ENCODE peak calls at places on chromosomes 7 and 10, in nine cellular contexts. T is GM23338; J is endothelial cell of umbilical vein; W is CD8-positive, alpha-beta T cell; K is fibroblast of mammary gland; S is HCT116; R is brain microvascular endothelial cell; D is mammary epithelial cell; Y is AG04449. U is an unnamed sample.

GRCh38 chr10:31000867-31001266 is 30.8 kb downstream of the ZNF438 start:
- DNase-seq in Y (no peak), J (no peak), K (peak), W (no peak), S (no peak), D (no peak), T (no peak), R (no peak), U (no peak)

GRCh38 chr7:1899951-1900762 is 230.1 kb downstream of the ELFN1 start:
- DNase-seq in J (no peak), S (no peak), R (no peak), K (no peak), W (no peak), Y (no peak), D (no peak), T (no peak), U (no peak)

GRCh38 chr10:114719311-114719710 is 61.2 kb upstream of the ABLIM1 start:
- DNase-seq in W (no peak), T (no peak), Y (no peak), J (no peak), S (no peak), K (no peak), R (no peak), D (no peak), U (no peak)

GRCh38 chr10:89431977-89432376 is 17.6 kb downstream of the IFIT5 start:
- DNase-seq in D (peak), Y (no peak), R (peak), S (no peak), K (peak), T (no peak), J (peak), W (no peak), U (peak)

GRCh38 chr10:47261121-47261520 is 38.9 kb upstream of the GDF10 start:
- DNase-seq in Y (no peak), K (no peak), S (no peak), R (no peak), T (no peak), J (no peak), D (no peak), W (no peak), U (no peak)

GRCh38 chr7:80977751-80978150 is 58.9 kb upstream of the SEMA3C start:
- DNase-seq in W (no peak), J (no peak), D (no peak), Y (no peak), T (no peak), K (peak), R (no peak), S (no peak), U (no peak)

GRCh38 chr10:34816067-34817002 is 1.2 kb upstream of the PARD3 start:
- DNase-seq in K (peak), S (no peak), T (peak), D (no peak), Y (no peak), R (no peak), W (no peak), J (peak), U (no peak)

GRCh38 chr10:47401210-47401609 is 17.1 kb upstream of the ZNF488 start:
- DNase-seq in D (no peak), R (no peak), K (no peak), J (no peak), W (no peak), S (no peak), Y (no peak), T (no peak), U (no peak)

GRCh38 chr10:122034149-122034756 is 45.3 kb downstream of the TACC2 start:
- DNase-seq in Y (no peak), J (no peak), T (no peak), R (no peak), K (peak), W (no peak), S (no peak), D (peak), U (peak)

GRCh38 chr7:65980478-65981250 is 1.3 kb downstream of the GUSB start:
- DNase-seq in D (no peak), S (no peak), R (peak), W (peak), J (peak), K (peak), Y (no peak), T (peak), U (no peak)

GRCh38 chr7:77409005-77409738 is 7.0 kb downstream of the GSAP start:
- DNase-seq in T (no peak), S (no peak), J (peak), Y (no peak), R (peak), K (peak), W (no peak), D (peak), U (no peak)

GRCh38 chr10:90407116-90407515 is 450.7 kb downstream of the HTR7 start:
- DNase-seq in S (no peak), W (no peak), T (peak), J (no peak), K (peak), Y (no peak), R (peak), D (peak), U (no peak)

GRCh38 chr7:27608776-27609495 is 53.7 kb downstream of the HIBADH start:
- DNase-seq in T (no peak), Y (no peak), D (no peak), J (peak), K (no peak), S (no peak), W (no peak), R (peak), U (no peak)

GRCh38 chr10:49593564-49593875 is 16.6 kb upstream of the SLC18A3 start:
- DNase-seq in K (no peak), S (no peak), R (no peak), D (no peak), T (no peak), Y (no peak), J (no peak), W (no peak), U (no peak)

GRCh38 chr7:46814516-46815250 is 767.2 kb downstream of the TNS3 start:
- DNase-seq in J (no peak), D (no peak), W (no peak), K (peak), R (no peak), S (no peak), T (no peak), Y (no peak), U (no peak)

GRCh38 chr10:34739915-34740314 is 75.2 kb downstream of the PARD3 start:
- DNase-seq in K (peak), J (peak), T (peak), W (no peak), D (peak), Y (no peak), R (peak), S (no peak), U (no peak)

GRCh38 chr10:15605740-15606369 is 113.9 kb downstream of the ITGA8 start:
- DNase-seq in Y (no peak), W (no peak), R (no peak), K (no peak), T (no peak), J (peak), S (no peak), D (no peak), U (no peak)

GRCh38 chr10:43809211-43809930 is 160.7 kb upstream of the ZNF32 start:
- DNase-seq in K (peak), Y (peak), W (no peak), J (peak), D (no peak), R (peak), S (no peak), T (no peak), U (peak)

GRCh38 chr10:103555321-103555649 is 61.8 kb downstream of the NEURL1 start:
- DNase-seq in W (no peak), K (no peak), S (no peak), J (no peak), R (no peak), D (no peak), T (no peak), Y (no peak), U (no peak)
- H3K4me3 ChIP-seq in W (no peak), K (no peak), S (peak), J (peak), R (no peak), D (no peak), T (peak), Y (peak), U (peak)

GRCh38 chr7:104208421-104208780 is 588 bp upstream of the ORC5 start:
- DNase-seq in R (no peak), W (no peak), J (no peak), Y (no peak), K (no peak), T (no peak), S (no peak), D (no peak), U (no peak)

GRCh38 chr7:104207348-104207730 is 474 bp downstream of the ORC5 start:
- DNase-seq in T (peak), S (no peak), K (peak), R (no peak), W (no peak), J (peak), D (peak), Y (no peak), U (no peak)

GRCh38 chr7:104206841-104207240 is 972 bp downstream of the ORC5 start:
- DNase-seq in D (no peak), J (peak), K (peak), R (no peak), Y (no peak), T (no peak), W (no peak), S (no peak), U (no peak)

GRCh38 chr7:104207731-104208420 is at the start of gene ORC5:
- DNase-seq in R (peak), J (peak), K (peak), Y (no peak), W (peak), S (peak), D (peak), T (peak), U (no peak)

DNA sequence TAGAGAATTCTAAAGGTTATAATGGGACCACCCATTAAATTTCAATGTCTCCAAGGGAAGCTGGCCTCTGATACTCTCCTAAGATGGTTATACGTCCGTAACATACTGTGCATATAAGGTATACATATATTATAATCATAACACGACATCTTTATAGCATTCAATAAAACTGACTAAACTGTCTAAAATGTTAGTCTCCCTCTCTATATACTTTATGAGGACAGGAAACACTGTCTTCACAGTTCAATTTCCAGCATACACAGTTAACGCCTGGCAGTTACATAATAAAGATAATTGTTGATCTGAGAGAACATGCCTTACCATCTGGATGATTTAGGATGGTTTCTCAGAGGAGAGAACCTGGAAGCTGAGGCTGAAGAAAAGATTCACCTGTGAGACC is 1.2 kb upstream of the ORC5 start:
- DNase-seq in Y (no peak), D (no peak), K (no peak), R (no peak), S (no peak), J (no peak), W (no peak), T (no peak), U (no peak)
- TF ChIP-seq CTCF in Y (no peak), D (no peak), K (no peak), R (no peak), S (no peak), J (no peak), W (no peak), T (no peak), U (no peak)

DNA sequence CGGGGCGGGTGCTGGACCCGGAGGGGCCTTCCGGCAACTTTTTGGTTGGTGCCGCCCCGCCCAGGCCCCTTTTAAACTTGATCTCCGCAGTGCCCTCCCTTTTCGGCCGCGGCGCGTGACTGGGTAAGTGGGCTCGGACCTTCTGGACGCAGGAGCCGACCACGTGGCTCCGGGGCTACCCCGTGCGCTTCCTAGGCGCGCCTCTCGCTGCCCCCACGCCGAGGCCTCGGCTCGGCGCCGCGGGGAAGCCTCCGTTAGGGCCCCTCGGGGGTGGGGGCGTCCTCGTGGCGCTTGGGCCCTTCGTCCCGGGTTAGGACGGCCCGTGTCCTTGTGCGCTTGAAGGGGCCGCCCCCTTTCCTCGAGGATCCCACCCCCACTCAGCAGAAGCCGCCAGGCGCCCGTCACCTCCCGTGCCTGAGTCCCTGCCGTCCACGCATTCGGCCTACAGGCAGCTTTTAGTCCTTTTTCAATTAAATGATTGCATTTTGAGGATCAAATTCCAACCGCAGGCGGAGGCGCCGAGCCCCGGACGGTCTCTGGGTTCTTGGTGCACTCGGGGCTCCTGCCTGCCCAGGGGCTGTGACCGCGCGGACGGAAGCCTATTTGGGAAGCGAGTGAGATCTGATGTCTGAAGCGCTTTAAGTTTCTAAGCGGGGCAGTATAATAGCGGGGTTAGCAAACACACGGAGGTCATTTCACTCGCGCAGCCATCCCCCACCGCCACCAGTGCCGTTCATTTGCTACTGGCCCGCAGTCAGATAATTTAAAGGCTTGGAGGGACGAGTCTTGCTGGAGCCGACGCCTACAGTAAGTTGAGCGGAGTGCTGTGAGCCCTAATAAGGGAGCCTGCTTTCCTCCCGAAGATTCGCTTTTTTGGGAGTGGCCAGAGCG is 31.8 kb upstream of the TOMM7 start:
- DNase-seq in Y (no peak), J (peak), T (peak), S (peak), W (no peak), K (peak), R (peak), D (peak), U (no peak)
- H3K4me3 ChIP-seq in Y (peak), J (peak), T (peak), S (peak), W (peak), K (peak), R (peak), D (peak), U (peak)

DNA sequence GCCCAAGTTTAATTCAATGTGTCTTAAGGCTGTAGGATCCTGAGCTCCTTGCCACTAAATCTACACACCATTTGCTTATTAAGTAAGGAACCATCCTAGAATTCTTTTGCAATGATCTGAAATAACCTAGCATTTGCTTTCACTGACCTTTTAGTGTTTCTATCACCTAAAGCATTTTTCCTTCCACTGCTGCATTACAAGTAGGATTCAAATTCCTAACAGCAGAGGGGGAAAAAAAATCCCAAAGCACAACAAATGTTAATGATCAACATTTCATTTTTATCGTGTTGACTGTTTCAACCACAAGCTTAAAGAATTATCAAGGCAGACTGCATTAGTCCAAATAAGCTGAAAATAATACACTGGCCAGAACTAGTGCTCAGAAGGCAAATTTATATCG is 174.7 kb upstream of the TCF7L2 start:
- DNase-seq in R (no peak), T (no peak), W (no peak), K (no peak), J (no peak), S (no peak), Y (no peak), D (no peak), U (peak)
- TF ChIP-seq CTCF in R (no peak), T (peak), W (no peak), K (peak), J (no peak), S (peak), Y (peak), D (no peak), U (peak)

DNA sequence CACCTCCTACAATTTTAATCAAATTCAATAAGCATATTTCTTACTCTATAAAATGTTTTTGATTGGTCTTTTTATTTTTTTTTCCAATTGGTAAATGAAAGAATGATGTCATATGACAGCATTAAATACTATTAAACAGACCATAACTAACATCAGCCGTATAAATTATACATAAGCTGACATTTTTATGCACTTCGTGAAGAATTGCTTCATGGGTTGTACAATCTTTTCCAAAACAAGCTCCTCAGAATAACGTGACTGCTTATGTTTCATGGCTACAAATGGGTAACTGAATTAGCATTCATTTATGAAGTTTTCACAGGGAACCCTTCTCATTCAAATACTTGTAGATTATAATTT is 371.1 kb upstream of the MGMT start:
- DNase-seq in D (no peak), T (no peak), S (no peak), R (no peak), Y (no peak), W (no peak), K (no peak), J (no peak), U (no peak)
- H3K4me3 ChIP-seq in D (no peak), T (no peak), S (no peak), R (no peak), Y (no peak), W (no peak), K (no peak), J (no peak), U (no peak)

GRCh38 chr7:149811221-149811620 is 27.0 kb upstream of the ZNF862 start:
- DNase-seq in J (no peak), S (no peak), W (no peak), Y (no peak), T (peak), D (no peak), R (no peak), K (peak), U (no peak)
- TF ChIP-seq CTCF in J (no peak), S (peak), W (no peak), Y (peak), T (peak), D (peak), R (peak), K (peak), U (peak)

GRCh38 chr7:155466814-155467675 is 9.1 kb downstream of the EN2 start:
- DNase-seq in K (no peak), T (peak), Y (no peak), R (no peak), W (no peak), J (no peak), D (no peak), S (no peak), U (no peak)
- H3K4me3 ChIP-seq in K (no peak), T (peak), Y (no peak), R (no peak), W (no peak), J (no peak), D (no peak), S (no peak), U (no peak)

GRCh38 chr7:15248514-15248913 is 313.3 kb downstream of the AGMO start:
- DNase-seq in K (no peak), Y (no peak), T (no peak), S (no peak), W (no peak), D (no peak), J (no peak), R (no peak), U (no peak)
- TF ChIP-seq CTCF in K (no peak), Y (no peak), T (no peak), S (no peak), W (no peak), D (no peak), J (no peak), R (no peak), U (no peak)